ENCODE peak calls at places on chromosomes 5 and 9, in eight cellular contexts. R is mesendoderm, Z is MM.1S, N is A549, W is OCI-LY7, Y is fibroblast of lung, T is GM23338, O is astrocyte. M is an unnamed sample.

GRCh38 chr5:114361724-114362196 is at the start of gene KCNN2:
- DNase-seq in Z (peak), N (peak), W (no peak), R (peak), O (peak), Y (peak), T (peak), M (peak)

GRCh38 chr5:116923344-116923743 is 348.7 kb upstream of the SEMA6A start:
- DNase-seq in W (no peak), O (no peak), R (peak), T (peak), Y (no peak), Z (no peak), N (no peak), M (no peak)

GRCh38 chr5:60852317-60852716 is 8.2 kb upstream of the ELOVL7 start:
- DNase-seq in W (no peak), Y (no peak), R (no peak), Z (no peak), T (peak), N (no peak), O (no peak), M (no peak)

GRCh38 chr5:174793684-174794328 is 69.4 kb downstream of the MSX2 start:
- DNase-seq in T (peak), N (peak), Z (peak), R (peak), O (peak), Y (peak), W (peak), M (peak)

GRCh38 chr5:66923922-66924321 is 272.7 kb downstream of the CD180 start:
- DNase-seq in N (no peak), Y (no peak), O (no peak), Z (peak), T (no peak), R (no peak), W (no peak), M (no peak)

GRCh38 chr5:170025853-170026252 is 45.6 kb upstream of the INSYN2B start:
- DNase-seq in O (no peak), W (no peak), N (no peak), Z (no peak), T (no peak), Y (no peak), R (no peak), M (no peak)

GRCh38 chr9:27436234-27436633 is 87.9 kb upstream of the IFNK start:
- DNase-seq in O (no peak), Y (no peak), T (no peak), Z (no peak), W (no peak), N (peak), R (no peak), M (no peak)

GRCh38 chr9:20623021-20623747 is 885 bp upstream of the MLLT3 start:
- DNase-seq in Z (peak), W (peak), Y (no peak), R (peak), T (peak), O (no peak), N (no peak), M (peak)

GRCh38 chr5:56305551-56305950 is 72.4 kb upstream of the ANKRD55 start:
- DNase-seq in R (no peak), O (no peak), Z (no peak), Y (no peak), W (no peak), T (no peak), N (no peak), M (no peak)

GRCh38 chr5:145362261-145362660 is 472.9 kb downstream of the PRELID2 start:
- DNase-seq in T (no peak), R (no peak), O (peak), Z (no peak), N (peak), W (no peak), Y (peak), M (peak)

GRCh38 chr9:3858961-3859360 is 333.2 kb upstream of the RFX3 start:
- DNase-seq in R (peak), O (peak), Z (no peak), T (no peak), N (peak), W (no peak), Y (peak), M (no peak)

GRCh38 chr9:113178087-113178486 is 27.3 kb downstream of the SLC31A2 start:
- DNase-seq in W (no peak), R (no peak), O (peak), Y (peak), N (no peak), T (no peak), Z (no peak), M (no peak)

GRCh38 chr5:93219641-93220145 is 361.3 kb downstream of the NR2F1-AS1 start:
- DNase-seq in T (no peak), Y (peak), Z (no peak), W (no peak), N (no peak), R (peak), O (no peak), M (no peak)

GRCh38 chr9:21681641-21682040 is 120.8 kb upstream of the MTAP start:
- DNase-seq in Z (no peak), Y (peak), R (no peak), N (peak), T (no peak), O (peak), W (no peak), M (peak)

GRCh38 chr5:30040483-30041116 is 1152.9 kb upstream of the CDH6 start:
- DNase-seq in R (peak), O (peak), Y (peak), Z (peak), T (peak), N (peak), W (peak), M (no peak)

GRCh38 chr9:96758845-96759673 is 18.8 kb downstream of the ZNF510 start:
- DNase-seq in Z (no peak), R (peak), O (peak), Y (peak), W (no peak), T (peak), N (peak), M (peak)

GRCh38 chr9:3043369-3043768 is 199.5 kb upstream of the PUM3 start:
- DNase-seq in T (no peak), W (no peak), R (peak), O (peak), N (no peak), Z (no peak), Y (no peak), M (peak)

GRCh38 chr9:21993893-21994525 is at the start of gene CDKN2A:
- DNase-seq in T (peak), Z (no peak), R (peak), N (no peak), W (peak), Y (no peak), O (no peak), M (peak)

DNA sequence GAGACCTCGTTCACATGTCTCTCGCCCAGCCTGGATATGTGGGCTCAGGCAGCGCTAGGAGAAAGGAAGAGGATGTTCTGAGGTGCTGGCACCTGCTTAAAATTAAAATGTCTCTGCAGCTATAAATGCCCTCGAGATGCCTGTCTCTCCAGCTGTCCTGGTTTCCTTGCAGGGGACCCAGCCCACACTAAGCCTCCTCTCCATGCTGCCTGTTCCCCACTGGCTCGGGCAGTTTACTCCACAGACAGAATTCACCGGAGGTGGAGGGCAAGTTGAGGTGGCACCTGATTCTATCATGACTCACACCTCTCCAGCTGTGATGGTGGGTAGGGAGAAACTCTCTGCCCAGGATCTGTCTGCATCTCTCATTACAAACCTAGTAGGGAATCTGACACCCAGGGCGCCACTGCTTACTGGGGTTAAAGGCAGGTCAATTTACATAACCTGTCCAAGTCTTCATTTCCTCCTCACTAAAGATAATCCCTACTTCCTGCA is 420.9 kb downstream of the SPOCK1 start:
- DNase-seq in T (peak), Z (no peak), R (peak), O (peak), W (no peak), N (peak), Y (no peak), M (no peak)
- H3K4me2 ChIP-seq in T (no peak), Z (no peak), R (no peak), O (peak), W (peak), N (peak), Y (no peak), M (no peak)

DNA sequence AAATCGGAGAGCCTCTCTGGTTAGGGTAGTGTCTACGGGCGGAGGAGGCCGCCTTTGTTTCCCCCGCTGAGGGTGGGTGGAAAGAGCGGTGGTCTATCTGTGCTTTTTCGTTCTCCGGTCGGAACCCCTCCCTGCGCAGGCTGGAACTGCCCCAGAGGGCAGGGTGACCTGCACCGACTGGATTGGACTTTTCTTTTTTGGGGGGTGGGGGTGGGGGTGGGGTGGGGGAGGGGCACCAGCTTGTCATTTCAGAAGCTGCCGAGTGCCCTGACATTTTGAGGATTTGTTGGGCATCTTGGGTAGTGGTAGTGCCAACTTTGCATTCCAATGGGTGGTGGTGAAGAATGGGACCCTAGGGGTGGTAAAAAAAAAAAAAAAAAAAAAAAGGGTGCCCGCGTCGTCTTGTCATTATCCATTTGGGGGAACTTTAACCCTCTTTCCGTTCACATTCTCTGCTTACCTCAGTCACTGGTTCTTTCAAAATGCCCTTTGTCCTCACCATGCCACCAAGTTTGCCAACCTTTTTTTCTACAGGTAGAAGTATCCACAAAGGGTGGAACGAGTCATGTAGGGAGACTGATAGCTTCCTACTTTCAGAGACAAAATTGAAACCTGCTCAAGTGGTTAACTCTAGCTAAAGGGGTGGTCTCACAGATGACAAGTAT is 1.3 kb downstream of the UBE2R2 start:
- DNase-seq in Z (no peak), N (peak), W (peak), Y (no peak), O (no peak), T (no peak), R (peak), M (no peak)
- H3K27ac ChIP-seq in Z (peak), N (peak), W (peak), Y (peak), O (peak), T (peak), R (peak), M (peak)

GRCh38 chr9:87068177-87068845 is 121.0 kb upstream of the GAS1 start:
- DNase-seq in N (no peak), W (no peak), O (no peak), T (no peak), Y (no peak), R (no peak), Z (no peak), M (no peak)

GRCh38 chr9:87067426-87067825 is 120.1 kb upstream of the GAS1 start:
- DNase-seq in N (no peak), T (no peak), O (no peak), Z (no peak), Y (no peak), W (no peak), R (no peak), M (no peak)

GRCh38 chr9:87071473-87071872 is 124.2 kb upstream of the GAS1 start:
- DNase-seq in Y (no peak), R (no peak), Z (no peak), T (no peak), N (no peak), O (no peak), W (no peak), M (no peak)

GRCh38 chr9:87070331-87070730 is 123.0 kb upstream of the GAS1 start:
- DNase-seq in Y (no peak), O (no peak), Z (no peak), N (no peak), R (no peak), T (no peak), W (no peak), M (no peak)

GRCh38 chr9:87069690-87070089 is 122.4 kb upstream of the GAS1 start:
- DNase-seq in O (no peak), W (no peak), N (no peak), T (no peak), R (no peak), Y (peak), Z (no peak), M (no peak)
- H3K4me2 ChIP-seq in O (no peak), W (no peak), N (no peak), T (no peak), R (no peak), Y (no peak), Z (no peak), M (no peak)

DNA sequence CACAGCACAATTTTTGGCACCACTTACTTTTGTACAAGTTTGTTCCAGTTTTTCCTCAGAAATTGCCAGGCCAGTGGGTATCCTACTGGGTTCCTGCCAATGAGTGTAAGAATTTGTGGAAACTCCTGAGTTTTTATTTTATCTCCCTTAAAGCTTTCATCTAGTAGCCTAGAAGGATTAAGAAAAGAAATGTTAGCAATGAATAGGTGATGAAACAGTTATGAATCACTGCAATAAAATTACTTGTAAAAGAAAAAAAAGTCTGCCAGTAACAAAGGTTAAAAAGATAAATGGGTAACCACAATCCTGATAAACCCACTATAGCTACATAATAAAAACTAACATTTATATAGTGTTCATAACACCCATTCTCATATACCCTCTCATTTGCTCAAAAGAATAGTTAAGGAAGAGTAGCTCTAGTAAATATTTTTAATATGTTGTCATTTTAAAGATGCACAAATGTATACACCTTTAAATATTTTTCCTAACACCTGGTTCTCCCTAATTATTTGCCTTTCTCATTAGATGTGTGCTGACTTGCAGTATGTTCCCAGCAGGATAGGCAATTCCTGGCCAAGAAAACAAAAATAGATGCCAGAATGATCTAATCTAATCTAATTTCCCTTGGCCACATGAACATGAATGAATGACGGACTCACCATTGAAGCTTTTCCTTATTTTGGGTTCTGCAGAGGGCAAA is 26.6 kb downstream of the ERAP1 start:
- DNase-seq in W (no peak), T (no peak), Z (no peak), Y (peak), O (peak), R (no peak), N (peak), M (peak)
- H3K27ac ChIP-seq in W (no peak), T (no peak), Z (no peak), Y (peak), O (peak), R (no peak), N (peak), M (peak)

GRCh38 chr5:124806857-124807196 is 60.4 kb upstream of the ZNF608 start:
- DNase-seq in Z (no peak), N (no peak), O (no peak), W (no peak), Y (peak), R (no peak), T (no peak), M (no peak)
- H3K4me2 ChIP-seq in Z (no peak), N (no peak), O (peak), W (no peak), Y (no peak), R (no peak), T (peak), M (no peak)

GRCh38 chr9:91720313-91720712 is 229.7 kb downstream of the ROR2 start:
- DNase-seq in N (no peak), Z (no peak), T (no peak), O (no peak), Y (peak), R (no peak), W (no peak), M (no peak)
- H3K27ac ChIP-seq in N (no peak), Z (no peak), T (no peak), O (no peak), Y (no peak), R (no peak), W (peak), M (no peak)

GRCh38 chr5:173568128-173568527 is 48.3 kb downstream of the BOD1 start:
- DNase-seq in R (no peak), W (no peak), O (no peak), T (no peak), Y (no peak), Z (no peak), N (no peak), M (no peak)
- H3K4me2 ChIP-seq in R (no peak), W (no peak), O (no peak), T (no peak), Y (no peak), Z (no peak), N (no peak), M (no peak)

GRCh38 chr5:140346348-140347221 is at the start of gene HBEGF:
- DNase-seq in N (peak), Z (peak), T (peak), Y (peak), O (peak), R (peak), W (peak), M (peak)
- H3K27ac ChIP-seq in N (peak), Z (no peak), T (no peak), Y (peak), O (peak), R (no peak), W (peak), M (peak)

DNA sequence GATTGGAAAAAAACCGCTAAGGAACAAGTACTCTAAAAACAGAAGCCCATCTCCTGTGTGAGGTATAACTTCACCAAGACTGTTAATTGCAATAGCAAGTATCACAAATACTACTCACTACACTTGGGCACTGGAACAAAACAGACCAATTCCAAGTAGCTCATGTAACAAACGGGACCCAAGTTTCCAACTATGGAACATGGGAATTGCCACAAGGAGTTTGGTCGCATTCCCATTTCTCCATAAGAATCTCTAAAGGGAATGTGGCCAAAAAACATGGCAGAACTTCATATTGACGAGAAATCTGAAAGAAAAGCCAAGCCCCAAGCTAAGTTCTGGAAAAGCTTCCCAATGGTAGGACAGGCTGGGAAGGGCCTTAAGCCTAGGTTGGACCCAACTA is 162.5 kb downstream of the MAPKAP1 start:
- DNase-seq in R (no peak), O (no peak), T (no peak), W (no peak), N (no peak), Z (no peak), Y (no peak), M (no peak)
- H3K4me2 ChIP-seq in R (no peak), O (peak), T (no peak), W (no peak), N (no peak), Z (no peak), Y (peak), M (no peak)

GRCh38 chr9:12812710-12813109 is 37.9 kb downstream of the LURAP1L start:
- DNase-seq in R (no peak), Z (no peak), O (no peak), T (no peak), W (no peak), Y (no peak), N (no peak), M (no peak)

GRCh38 chr9:12813533-12813932 is 38.7 kb downstream of the LURAP1L start:
- DNase-seq in Z (no peak), O (no peak), T (no peak), W (no peak), Y (no peak), N (no peak), R (no peak), M (no peak)

GRCh38 chr9:12815895-12816294 is 41.1 kb downstream of the LURAP1L start:
- DNase-seq in R (no peak), N (peak), Y (peak), T (no peak), O (no peak), W (no peak), Z (no peak), M (no peak)

GRCh38 chr9:12814877-12815237 is 40.0 kb downstream of the LURAP1L start:
- DNase-seq in R (no peak), T (no peak), Z (no peak), Y (no peak), N (no peak), O (no peak), W (no peak), M (no peak)

DNA sequence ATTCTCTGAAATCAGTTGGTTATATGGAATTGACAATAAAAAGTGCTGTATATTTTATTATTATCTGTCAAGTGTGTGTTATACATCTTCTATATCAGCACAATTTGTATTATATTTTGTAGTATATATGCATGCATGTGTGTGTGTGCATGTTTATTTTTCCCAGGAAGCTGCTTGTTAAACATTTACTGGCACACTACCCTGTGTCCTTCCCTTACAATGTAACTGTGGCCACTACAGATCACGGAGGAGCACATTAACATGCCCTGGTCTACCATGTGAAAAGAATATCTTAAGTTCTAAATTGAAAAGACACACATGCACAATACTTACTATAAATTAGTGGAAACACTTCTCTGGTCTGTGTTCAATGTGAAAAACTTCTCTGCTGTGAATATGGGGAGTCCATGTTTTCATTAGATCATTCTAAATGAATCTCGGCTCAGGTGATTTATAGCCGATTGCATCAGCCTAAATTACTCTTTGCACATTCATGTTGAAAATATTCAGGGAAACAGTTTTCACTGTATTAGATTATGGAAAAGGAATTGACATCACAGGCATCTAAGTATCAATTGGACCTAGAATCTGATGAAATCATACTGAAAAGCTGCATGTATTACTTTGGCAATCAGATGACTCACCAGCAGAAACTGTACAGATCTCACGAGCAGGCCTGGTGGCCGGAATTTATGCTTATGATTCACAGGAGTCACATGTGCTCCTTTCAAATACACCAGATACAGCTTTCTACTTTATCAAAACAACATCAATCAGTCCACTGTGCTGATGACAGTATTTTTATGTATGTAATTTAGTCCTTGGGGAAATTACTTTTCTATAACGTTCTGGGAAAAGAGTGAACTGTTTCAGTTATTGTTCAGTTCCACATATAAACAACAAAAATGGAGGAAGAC is 39.4 kb downstream of the LURAP1L start:
- DNase-seq in O (peak), N (peak), T (no peak), Z (peak), W (no peak), R (peak), Y (peak), M (peak)
- H3K27ac ChIP-seq in O (peak), N (peak), T (no peak), Z (peak), W (no peak), R (no peak), Y (peak), M (peak)